ENCODE peak calls at places on chromosome 17, in four cellular contexts. I, E, S and T are unnamed samples.

GRCh38 chr17:45976391-45976754 is 22.7 kb upstream of the STH start:
- DNase-seq in I (no peak), E (no peak), S (no peak), T (no peak)

GRCh38 chr17:43517615-43518386 is 28.3 kb downstream of the ETV4 start:
- DNase-seq in I (no peak), E (peak), S (peak), T (no peak)

GRCh38 chr17:2416010-2416734 is 15.3 kb upstream of the MNT start:
- DNase-seq in I (peak), E (peak), S (peak), T (no peak)

GRCh38 chr17:75011788-75012319 is 616 bp upstream of the MRPL58 start:
- DNase-seq in I (no peak), E (peak), S (peak), T (no peak)

GRCh38 chr17:61411114-61411943 is 11.7 kb downstream of the TBX2 start:
- DNase-seq in I (peak), E (peak), S (peak), T (no peak)

GRCh38 chr17:51725185-51725584 is 433.3 kb downstream of the CA10 start:
- DNase-seq in I (no peak), E (no peak), S (no peak), T (no peak)

GRCh38 chr17:49361129-49361901 is 735 bp downstream of the ZNF652 start:
- DNase-seq in I (peak), E (no peak), S (peak), T (peak)

GRCh38 chr17:37025847-37026533 is 77.2 kb downstream of the AATF start:
- DNase-seq in I (no peak), E (no peak), S (no peak), T (no peak)

GRCh38 chr17:50631195-50631907 is 3.3 kb upstream of the ABCC3 start:
- DNase-seq in I (no peak), E (no peak), S (peak), T (no peak)

GRCh38 chr17:38353084-38353604 is 1.5 kb downstream of the SOCS7 start:
- DNase-seq in I (peak), E (peak), S (peak), T (no peak)

GRCh38 chr17:9457005-9457404 is 118.6 kb downstream of the STX8 start:
- DNase-seq in I (no peak), E (no peak), S (no peak), T (no peak)

GRCh38 chr17:1039511-1040215 is 42.7 kb downstream of the TIMM22 start:
- DNase-seq in I (no peak), E (no peak), S (peak), T (no peak)

GRCh38 chr17:19258371-19258770 is 21.2 kb downstream of the EPN2 start:
- DNase-seq in I (no peak), E (no peak), S (no peak), T (no peak)

GRCh38 chr17:28986714-28987367 is 19.0 kb downstream of the SEZ6 start:
- DNase-seq in I (no peak), E (no peak), S (no peak), T (no peak)

GRCh38 chr17:39662551-39663339 is 2.4 kb upstream of the TCAP start:
- DNase-seq in I (no peak), E (no peak), S (no peak), T (no peak)

GRCh38 chr17:57955183-57955952 is at the start of gene CUEDC1:
- DNase-seq in I (peak), E (peak), S (peak), T (no peak)

GRCh38 chr17:4573682-4574081 is 10.6 kb upstream of the SMTNL2 start:
- DNase-seq in I (no peak), E (no peak), S (no peak), T (no peak)

GRCh38 chr17:64231567-64232141 is 31.4 kb downstream of the TEX2 start:
- DNase-seq in I (no peak), E (no peak), S (no peak), T (no peak)

GRCh38 chr17:40535924-40536717 is 29.2 kb downstream of the CCR7 start:
- DNase-seq in I (no peak), E (no peak), S (no peak), T (no peak)

GRCh38 chr17:28252436-28252835 is 66.6 kb upstream of the TMEM97 start:
- DNase-seq in I (no peak), E (peak), S (peak), T (no peak)

GRCh38 chr17:2347805-2348685 is 10.7 kb downstream of the SGSM2 start:
- DNase-seq in I (no peak), E (peak), S (peak), T (no peak)

GRCh38 chr17:27878776-27879562 is 14.2 kb downstream of the LYRM9 start:
- DNase-seq in I (no peak), E (peak), S (no peak), T (no peak)

GRCh38 chr17:33169580-33170285 is 123.4 kb downstream of the ASIC2 start:
- DNase-seq in I (no peak), E (peak), S (peak), T (no peak)

GRCh38 chr17:2688351-2689342 is 22.9 kb downstream of the CLUH start:
- DNase-seq in I (no peak), E (no peak), S (no peak), T (no peak)

GRCh38 chr17:34858941-34859562 is 102.2 kb downstream of the CCT6B start:
- DNase-seq in I (no peak), E (no peak), S (no peak), T (no peak)

GRCh38 chr17:27793168-27793905 is 7.0 kb downstream of the NOS2 start:
- DNase-seq in I (no peak), E (no peak), S (peak), T (no peak)

GRCh38 chr17:40560592-40561293 is 4.5 kb downstream of the CCR7 start:
- DNase-seq in I (peak), E (peak), S (peak), T (no peak)

GRCh38 chr17:16027708-16028584 is 28.3 kb downstream of the TTC19 start:
- DNase-seq in I (no peak), E (peak), S (peak), T (no peak)

GRCh38 chr17:66713533-66714042 is 121.3 kb upstream of the CACNG5 start:
- DNase-seq in I (no peak), E (no peak), S (no peak), T (no peak)

GRCh38 chr17:17919169-17920107 is 52.8 kb downstream of the TOM1L2 start:
- DNase-seq in I (peak), E (peak), S (peak), T (no peak)

GRCh38 chr17:60106377-60107059 is 27.8 kb upstream of the HEATR6 start:
- DNase-seq in I (no peak), E (peak), S (peak), T (no peak)

GRCh38 chr17:60107526-60108257 is 29.0 kb upstream of the HEATR6 start:
- DNase-seq in I (no peak), E (no peak), S (peak), T (no peak)

GRCh38 chr17:60109161-60109560 is 30.4 kb upstream of the HEATR6 start:
- DNase-seq in I (no peak), E (no peak), S (no peak), T (no peak)

GRCh38 chr17:60110586-60110985 is 31.9 kb upstream of the HEATR6 start:
- DNase-seq in I (no peak), E (no peak), S (no peak), T (no peak)

DNA sequence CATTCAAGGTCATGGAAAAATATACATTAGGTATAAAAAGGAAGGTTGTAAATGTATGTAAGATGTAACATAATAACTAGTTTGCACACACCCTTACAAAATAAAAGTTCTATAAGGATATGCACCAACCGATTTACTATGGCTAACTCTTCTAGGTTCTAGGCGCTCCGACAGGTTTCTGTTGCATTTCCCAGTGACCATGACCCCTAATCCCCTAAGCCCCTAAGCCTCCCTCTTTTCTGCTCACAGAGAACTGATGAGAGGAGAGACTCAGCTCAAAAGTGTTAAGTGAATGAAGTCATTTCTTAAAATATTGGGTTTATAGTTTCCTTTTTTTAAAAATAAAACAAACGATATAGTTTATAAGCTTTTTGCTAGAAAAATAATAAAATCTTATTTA is 30.0 kb upstream of the HEATR6 start:
- DNase-seq in I (no peak), E (no peak), S (no peak), T (no peak)
- TF ChIP-seq CTCF in I (no peak), E (no peak), S (no peak), T (no peak)

GRCh38 chr17:48002920-48003685 is 32.2 kb downstream of the CDK5RAP3 start:
- DNase-seq in I (no peak), E (no peak), S (no peak), T (no peak)
- TF ChIP-seq CTCF in I (no peak), E (no peak), S (no peak), T (no peak)

GRCh38 chr17:72504783-72505182 is 384.0 kb downstream of the SOX9 start:
- DNase-seq in I (no peak), E (no peak), S (no peak), T (no peak)

GRCh38 chr17:72502111-72502939 is 381.5 kb downstream of the SOX9 start:
- DNase-seq in I (no peak), E (peak), S (peak), T (no peak)

GRCh38 chr17:72501404-72502110 is 380.7 kb downstream of the SOX9 start:
- DNase-seq in I (no peak), E (no peak), S (no peak), T (no peak)

GRCh38 chr17:72503556-72503955 is 382.7 kb downstream of the SOX9 start:
- DNase-seq in I (no peak), E (no peak), S (no peak), T (no peak)

GRCh38 chr17:72502940-72503341 is 382.1 kb downstream of the SOX9 start:
- DNase-seq in I (no peak), E (peak), S (peak), T (no peak)
- TF ChIP-seq CTCF in I (no peak), E (no peak), S (no peak), T (no peak)

DNA sequence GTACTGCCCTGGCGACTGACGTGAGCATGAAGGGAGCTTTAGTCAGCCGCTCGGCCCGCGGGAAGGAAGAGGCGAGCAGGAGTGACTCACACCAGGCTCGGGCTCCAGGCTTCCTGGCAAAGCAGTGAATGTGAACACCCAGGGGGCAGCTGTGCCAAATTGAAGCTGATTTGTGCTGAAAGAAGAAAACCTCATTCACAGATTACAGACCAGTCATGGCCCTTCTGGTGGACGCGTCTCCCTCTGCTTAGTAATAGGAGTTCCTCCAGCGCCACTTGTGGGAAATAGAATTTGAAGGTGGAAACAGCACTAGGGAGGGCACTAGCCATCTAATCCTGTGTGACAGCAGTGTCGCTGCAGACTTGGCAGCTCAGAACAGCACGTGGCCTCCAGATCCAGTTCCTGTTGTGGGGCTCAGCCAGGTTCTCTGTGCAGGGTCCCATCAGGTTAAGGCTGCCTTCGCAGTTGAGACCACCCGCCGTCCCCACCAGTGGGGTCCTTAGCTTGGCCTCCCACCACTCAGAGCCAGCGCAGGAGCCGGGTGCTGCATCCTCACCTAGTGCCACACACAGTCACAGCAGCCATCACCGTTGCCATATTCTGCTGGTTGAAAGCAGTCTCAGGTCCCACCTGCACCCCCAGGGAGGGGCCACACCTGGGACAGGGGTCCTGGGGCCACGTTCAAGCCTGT is 164.5 kb upstream of the CHMP6 start:
- DNase-seq in I (no peak), E (peak), S (peak), T (no peak)
- TF ChIP-seq CTCF in I (no peak), E (no peak), S (peak), T (no peak)

GRCh38 chr17:71460943-71461342 is 659.9 kb upstream of the SOX9 start:
- DNase-seq in I (peak), E (peak), S (peak), T (no peak)
- TF ChIP-seq CTCF in I (peak), E (peak), S (peak), T (peak)

GRCh38 chr17:81519284-81520020 is 6.9 kb upstream of the ACTG1 start:
- DNase-seq in I (peak), E (no peak), S (no peak), T (no peak)
- TF ChIP-seq CTCF in I (peak), E (no peak), S (no peak), T (peak)